ENCODE peak calls at places on chromosomes 13 and 19, in five cellular contexts. One of them, this sample, is unnamed.
A peak's percentile ranks its signal among the peaks of the same experiment; 100 is the strongest.

GRCh38 chr13:30895773-30896172 is 10.3 kb upstream of the MEDAG start:
- DNase-seq in PC-3: no peak
- DNase-seq in endothelial cell: no peak
- DNase-seq in mesenteric fat pad: no peak
- DNase-seq in Daoy: peak; percentile 28
- DNase-seq in this sample: no peak

GRCh38 chr19:48874309-48875135 is 2.3 kb downstream of the PPP1R15A start:
- DNase-seq in PC-3: peak; percentile 73
- DNase-seq in mesenteric fat pad: no peak
- DNase-seq in Daoy: peak; percentile 81
- DNase-seq in endothelial cell: no peak
- DNase-seq in this sample: peak; percentile 65

GRCh38 chr19:6616011-6616410 is 25.1 kb upstream of the CD70 start:
- DNase-seq in Daoy: peak; percentile 45
- DNase-seq in PC-3: peak; percentile 68
- DNase-seq in mesenteric fat pad: no peak
- DNase-seq in endothelial cell: no peak
- DNase-seq in this sample: no peak

GRCh38 chr19:10270616-10271394 is at the start of gene ICAM1:
- DNase-seq in mesenteric fat pad: peak; percentile 96
- DNase-seq in PC-3: peak; percentile 70
- DNase-seq in endothelial cell: peak; percentile 77
- DNase-seq in Daoy: peak; percentile 89
- DNase-seq in this sample: peak; percentile 77

GRCh38 chr19:46875657-46876056 is 14.9 kb downstream of the ARHGAP35 start:
- DNase-seq in PC-3: no peak
- DNase-seq in mesenteric fat pad: no peak
- DNase-seq in Daoy: no peak
- DNase-seq in endothelial cell: no peak
- DNase-seq in this sample: no peak

GRCh38 chr19:33872445-33873320 is 76.0 kb downstream of the KCTD15 start:
- DNase-seq in Daoy: peak; percentile 32
- DNase-seq in mesenteric fat pad: peak; percentile 26
- DNase-seq in PC-3: no peak
- DNase-seq in endothelial cell: no peak
- DNase-seq in this sample: no peak

GRCh38 chr13:27960362-27961226 is 8.5 kb downstream of the CDX2 start:
- DNase-seq in mesenteric fat pad: no peak
- DNase-seq in Daoy: peak; percentile 83
- DNase-seq in endothelial cell: peak; percentile 83
- DNase-seq in PC-3: peak; percentile 78
- DNase-seq in this sample: peak; percentile 91

GRCh38 chr19:45113628-45114027 is 20.6 kb downstream of the PPP1R37 start:
- DNase-seq in endothelial cell: no peak
- DNase-seq in Daoy: no peak
- DNase-seq in PC-3: peak; percentile 61
- DNase-seq in mesenteric fat pad: no peak
- DNase-seq in this sample: peak; percentile 80

GRCh38 chr13:55437162-55437561 is 1703.6 kb upstream of the PRR20A start:
- DNase-seq in mesenteric fat pad: no peak
- DNase-seq in Daoy: no peak
- DNase-seq in PC-3: no peak
- DNase-seq in endothelial cell: no peak
- DNase-seq in this sample: no peak

GRCh38 chr13:99385940-99386339 is 78.7 kb upstream of the GPR183 start:
- DNase-seq in endothelial cell: no peak
- DNase-seq in mesenteric fat pad: no peak
- DNase-seq in PC-3: no peak
- DNase-seq in Daoy: no peak
- DNase-seq in this sample: no peak

GRCh38 chr19:2394054-2394668 is 33.2 kb downstream of the TIMM13 start:
- DNase-seq in PC-3: no peak
- DNase-seq in endothelial cell: no peak
- DNase-seq in mesenteric fat pad: no peak
- DNase-seq in Daoy: no peak
- DNase-seq in this sample: peak; percentile 41

GRCh38 chr19:11324079-11324661 is 15.3 kb downstream of the RAB3D start:
- DNase-seq in PC-3: peak; percentile 57
- DNase-seq in endothelial cell: no peak
- DNase-seq in mesenteric fat pad: no peak
- DNase-seq in Daoy: peak; percentile 90
- DNase-seq in this sample: peak; percentile 88

GRCh38 chr19:40663712-40664692 is 26.4 kb downstream of the NUMBL start:
- DNase-seq in Daoy: peak; percentile 49
- DNase-seq in endothelial cell: no peak
- DNase-seq in mesenteric fat pad: no peak
- DNase-seq in PC-3: peak; percentile 26
- DNase-seq in this sample: no peak

GRCh38 chr19:18590273-18591272 is 2.0 kb downstream of the REX1BD start:
- DNase-seq in PC-3: no peak
- DNase-seq in mesenteric fat pad: no peak
- DNase-seq in Daoy: no peak
- DNase-seq in endothelial cell: peak; percentile 84
- DNase-seq in this sample: no peak

GRCh38 chr13:113813749-113814434 is 50.0 kb downstream of the GAS6 start:
- DNase-seq in endothelial cell: no peak
- DNase-seq in Daoy: peak; percentile 19
- DNase-seq in PC-3: no peak
- DNase-seq in mesenteric fat pad: no peak
- DNase-seq in this sample: no peak

GRCh38 chr13:34174671-34175145 is 356.8 kb downstream of the RFC3 start:
- DNase-seq in mesenteric fat pad: no peak
- DNase-seq in Daoy: no peak
- DNase-seq in endothelial cell: no peak
- DNase-seq in PC-3: peak; percentile 27
- DNase-seq in this sample: no peak

GRCh38 chr19:31346660-31347059 is 2.6 kb downstream of the TSHZ3 start:
- DNase-seq in PC-3: no peak
- DNase-seq in endothelial cell: no peak
- DNase-seq in mesenteric fat pad: no peak
- DNase-seq in Daoy: no peak
- DNase-seq in this sample: no peak

GRCh38 chr13:46315491-46316075 is 71.5 kb downstream of the RUBCNL start:
- DNase-seq in mesenteric fat pad: no peak
- DNase-seq in Daoy: no peak
- DNase-seq in PC-3: no peak
- DNase-seq in endothelial cell: no peak
- DNase-seq in this sample: no peak

GRCh38 chr19:41696402-41697197 is 8.5 kb upstream of the CEACAM7 start:
- DNase-seq in Daoy: no peak
- DNase-seq in endothelial cell: peak; percentile 66
- DNase-seq in mesenteric fat pad: peak; percentile 68
- DNase-seq in PC-3: peak; percentile 28
- DNase-seq in this sample: peak; percentile 49

GRCh38 chr13:90702050-90702449 is 645.4 kb upstream of the MIR17HG start:
- DNase-seq in PC-3: no peak
- DNase-seq in Daoy: no peak
- DNase-seq in endothelial cell: no peak
- DNase-seq in mesenteric fat pad: no peak
- DNase-seq in this sample: no peak

GRCh38 chr13:102277286-102277685 is 124.6 kb downstream of the FGF14 start:
- DNase-seq in Daoy: no peak
- DNase-seq in mesenteric fat pad: no peak
- DNase-seq in endothelial cell: no peak
- DNase-seq in PC-3: no peak
- DNase-seq in this sample: no peak

GRCh38 chr19:11457115-11457514 is 21.7 kb downstream of the PRKCSH start:
- DNase-seq in PC-3: no peak
- DNase-seq in Daoy: no peak
- DNase-seq in mesenteric fat pad: no peak
- DNase-seq in endothelial cell: no peak
- DNase-seq in this sample: no peak

GRCh38 chr19:50039968-50040367 is 14.2 kb downstream of the ZNF473 start:
- DNase-seq in Daoy: no peak
- DNase-seq in mesenteric fat pad: no peak
- DNase-seq in PC-3: no peak
- DNase-seq in endothelial cell: no peak
- DNase-seq in this sample: peak; percentile 33

GRCh38 chr19:55647732-55648656 is at the start of gene CCDC106:
- DNase-seq in Daoy: peak; percentile 83
- DNase-seq in PC-3: peak; percentile 68
- DNase-seq in mesenteric fat pad: no peak
- DNase-seq in endothelial cell: peak; percentile 62
- DNase-seq in this sample: peak; percentile 63

GRCh38 chr13:29543230-29544215 is 52.0 kb downstream of the SLC7A1 start:
- DNase-seq in Daoy: peak; percentile 62
- DNase-seq in endothelial cell: no peak
- DNase-seq in mesenteric fat pad: no peak
- DNase-seq in PC-3: peak; percentile 6
- DNase-seq in this sample: peak; percentile 29

GRCh38 chr13:59392328-59392727 is 771.4 kb downstream of the DIAPH3 start:
- DNase-seq in PC-3: no peak
- DNase-seq in endothelial cell: no peak
- DNase-seq in mesenteric fat pad: no peak
- DNase-seq in Daoy: no peak
- DNase-seq in this sample: no peak

GRCh38 chr19:33390120-33390907 is 16.8 kb downstream of the CEBPG start:
- DNase-seq in PC-3: no peak
- DNase-seq in Daoy: no peak
- DNase-seq in mesenteric fat pad: peak; percentile 92
- DNase-seq in endothelial cell: no peak
- DNase-seq in this sample: peak; percentile 70

GRCh38 chr13:29713841-29714240 is 118.4 kb upstream of the SLC7A1 start:
- DNase-seq in PC-3: peak; percentile 63
- DNase-seq in mesenteric fat pad: no peak
- DNase-seq in endothelial cell: no peak
- DNase-seq in Daoy: no peak
- DNase-seq in this sample: no peak

GRCh38 chr13:110874508-110874960 is 40.3 kb downstream of the ANKRD10 start:
- DNase-seq in mesenteric fat pad: peak; percentile 94
- DNase-seq in PC-3: peak; percentile 70
- DNase-seq in Daoy: peak; percentile 74
- DNase-seq in endothelial cell: peak; percentile 76
- DNase-seq in this sample: peak; percentile 94

GRCh38 chr13:103067751-103068563 is 1.7 kb upstream of the SLC10A2 start:
- DNase-seq in endothelial cell: no peak
- DNase-seq in PC-3: peak; percentile 6
- DNase-seq in mesenteric fat pad: no peak
- DNase-seq in Daoy: peak; percentile 1
- DNase-seq in this sample: peak; percentile 49

GRCh38 chr13:42803563-42804212 is 22.3 kb downstream of the FAM216B start:
- DNase-seq in Daoy: no peak
- DNase-seq in PC-3: no peak
- DNase-seq in mesenteric fat pad: no peak
- DNase-seq in endothelial cell: no peak
- DNase-seq in this sample: no peak

This sample was measured in colonic mucosa.